ENCODE peak calls at places on chromosomes 1 and 21, in four cellular contexts. Z is RWPE1; K is NCI-H748 treated with DMSO at 0.1 percent for 48 hours; N is CD4-positive, alpha-beta memory T cell. P is an unnamed sample.

GRCh38 chr1:93196591-93196990 is 16.1 kb downstream of the CCDC18 start:
- DNase-seq in Z (no peak), K (no peak), N (no peak), P (peak)

GRCh38 chr1:55868026-55868425 is 652.9 kb upstream of the USP24 start:
- DNase-seq in Z (no peak), K (peak), N (no peak), P (no peak)

GRCh38 chr1:37473431-37474050 is 839 bp upstream of the ZC3H12A start:
- DNase-seq in Z (peak), K (no peak), N (peak), P (no peak)

GRCh38 chr1:68459796-68460195 is 10.0 kb upstream of the RPE65 start:
- DNase-seq in Z (peak), K (no peak), N (no peak), P (peak)

GRCh38 chr1:156677616-156678596 is 699 bp upstream of the NES start:
- DNase-seq in Z (peak), K (peak), N (no peak), P (peak)

GRCh38 chr1:218942421-218942820 is 231.3 kb upstream of the LYPLAL1 start:
- DNase-seq in Z (no peak), K (no peak), N (no peak), P (no peak)

GRCh38 chr1:51962486-51963356 is 27.8 kb downstream of the RAB3B start:
- DNase-seq in Z (no peak), K (no peak), N (no peak), P (no peak)

GRCh38 chr1:161928056-161928455 is 95.6 kb downstream of the OLFML2B start:
- DNase-seq in Z (no peak), K (no peak), N (no peak), P (no peak)

GRCh38 chr1:183218981-183219621 is 33.0 kb downstream of the LAMC2 start:
- DNase-seq in Z (no peak), K (no peak), N (peak), P (no peak)

GRCh38 chr1:206680279-206680678 is 4.4 kb upstream of the MAPKAPK2 start:
- DNase-seq in Z (no peak), K (no peak), N (no peak), P (no peak)

GRCh38 chr1:214331827-214332423 is 51.0 kb downstream of the SMYD2 start:
- DNase-seq in Z (peak), K (no peak), N (peak), P (peak)

GRCh38 chr21:44291936-44292811 is 6.5 kb downstream of the AIRE start:
- DNase-seq in Z (peak), K (no peak), N (peak), P (no peak)

GRCh38 chr1:160667896-160668295 is 21.1 kb upstream of the SLAMF1 start:
- DNase-seq in Z (no peak), K (no peak), N (no peak), P (no peak)

GRCh38 chr1:172647110-172647564 is 11.8 kb upstream of the FASLG start:
- DNase-seq in Z (no peak), K (no peak), N (no peak), P (no peak)